ENCODE peak calls at places on chromosomes 16 and 17, in nine cellular contexts. T is colonic mucosa, K is mucosa of descending colon, M is heart left ventricle, I is neural progenitor cell, P is psoas muscle, F is body of pancreas, L is thoracic aorta, V is prostate gland. Z is an unnamed sample.

GRCh38 chr17:79831367-79832210 is 7.7 kb downstream of the CBX4 start:
- DNase-seq in M (peak; percentile 82), L (no peak), K (peak; percentile 71), T (peak; percentile 61), V (peak; percentile 73), F (peak; percentile 95), P (peak; percentile 68), I (peak; percentile 69), Z (peak; percentile 84)

GRCh38 chr17:62998665-62999393 is 32.8 kb downstream of the TANC2 start:
- DNase-seq in L (no peak), P (no peak), M (no peak), T (no peak), K (no peak), V (no peak), F (no peak), I (no peak), Z (no peak)

GRCh38 chr17:14052886-14053615 is 16.3 kb upstream of the COX10 start:
- DNase-seq in M (no peak), P (no peak), T (no peak), L (no peak), V (peak; percentile 30), I (no peak), K (no peak), F (no peak), Z (no peak)

GRCh38 chr17:32859857-32860525 is 16.9 kb downstream of the MYO1D start:
- DNase-seq in V (no peak), P (no peak), I (no peak), M (no peak), L (no peak), T (no peak), F (no peak), K (no peak), Z (no peak)

GRCh38 chr16:53504161-53504663 is 1.2 kb upstream of the AKTIP start:
- DNase-seq in V (peak; percentile 33), L (peak; percentile 47), I (peak; percentile 42), F (peak; percentile 65), M (peak; percentile 80), P (peak; percentile 49), T (peak; percentile 53), K (peak; percentile 64), Z (no peak)

GRCh38 chr16:799111-799947 is 1.2 kb downstream of the GNG13 start:
- DNase-seq in I (no peak), F (no peak), M (no peak), P (no peak), T (no peak), K (no peak), V (no peak), L (no peak), Z (no peak)

GRCh38 chr17:61305024-61305423 is 94.6 kb upstream of the TBX2 start:
- DNase-seq in K (no peak), P (no peak), I (no peak), L (no peak), T (no peak), M (no peak), F (no peak), V (no peak), Z (no peak)

GRCh38 chr17:66791337-66791736 is 43.6 kb upstream of the CACNG5 start:
- DNase-seq in L (no peak), K (no peak), V (no peak), P (no peak), M (peak; percentile 45), T (no peak), I (no peak), F (peak; percentile 34), Z (peak; percentile 78)

GRCh38 chr17:6555331-6556120 is 829 bp downstream of the PITPNM3 start:
- DNase-seq in M (no peak), T (peak; percentile 73), L (no peak), K (peak; percentile 75), I (peak; percentile 74), F (peak; percentile 38), P (no peak), V (peak; percentile 38), Z (peak; percentile 44)

GRCh38 chr17:57925361-57925990 is 29.7 kb downstream of the CUEDC1 start:
- DNase-seq in V (no peak), I (peak; percentile 47), T (no peak), L (no peak), F (no peak), K (no peak), P (no peak), M (no peak), Z (no peak)

GRCh38 chr17:559699-560378 is 154.8 kb downstream of the VPS53 start:
- DNase-seq in F (peak; percentile 14), P (peak; percentile 52), M (peak; percentile 64), K (no peak), V (no peak), I (no peak), T (no peak), L (peak; percentile 22), Z (no peak)

GRCh38 chr17:3917391-3917931 is 1.2 kb upstream of the P2RX1 start:
- DNase-seq in P (peak; percentile 43), I (no peak), L (no peak), K (peak; percentile 86), M (peak; percentile 85), T (peak; percentile 87), F (peak; percentile 54), V (no peak), Z (no peak)

GRCh38 chr16:89101303-89102034 is 7.8 kb downstream of the ACSF3 start:
- DNase-seq in L (no peak), T (no peak), V (no peak), K (no peak), F (no peak), I (no peak), P (no peak), M (peak; percentile 20), Z (no peak)

GRCh38 chr16:89100601-89101302 is 7.1 kb downstream of the ACSF3 start:
- DNase-seq in T (no peak), M (no peak), V (no peak), P (no peak), K (no peak), F (no peak), I (no peak), L (no peak), Z (peak; percentile 65)

GRCh38 chr16:89103156-89103555 is 9.5 kb downstream of the ACSF3 start:
- DNase-seq in F (no peak), T (peak; percentile 87), M (no peak), V (no peak), K (peak; percentile 83), L (no peak), I (no peak), P (no peak), Z (no peak)

GRCh38 chr16:89102777-89103073 is 9.1 kb downstream of the ACSF3 start:
- DNase-seq in M (no peak), F (no peak), L (no peak), V (no peak), T (peak; percentile 50), P (no peak), K (no peak), I (no peak), Z (no peak)

GRCh38 chr16:89102035-89102776 is 8.6 kb downstream of the ACSF3 start:
- DNase-seq in P (no peak), I (no peak), T (peak; percentile 79), V (no peak), K (peak; percentile 80), F (no peak), L (no peak), M (no peak), Z (peak; percentile 58)
- H3K4me3 ChIP-seq in P (no peak overlapping the region), I (no peak overlapping the region), T (peak overlapping the region; percentile 20), V (no peak overlapping the region), K (no peak overlapping the region), F (no peak overlapping the region), L (no peak overlapping the region), M (no peak overlapping the region), Z (no peak overlapping the region)

DNA sequence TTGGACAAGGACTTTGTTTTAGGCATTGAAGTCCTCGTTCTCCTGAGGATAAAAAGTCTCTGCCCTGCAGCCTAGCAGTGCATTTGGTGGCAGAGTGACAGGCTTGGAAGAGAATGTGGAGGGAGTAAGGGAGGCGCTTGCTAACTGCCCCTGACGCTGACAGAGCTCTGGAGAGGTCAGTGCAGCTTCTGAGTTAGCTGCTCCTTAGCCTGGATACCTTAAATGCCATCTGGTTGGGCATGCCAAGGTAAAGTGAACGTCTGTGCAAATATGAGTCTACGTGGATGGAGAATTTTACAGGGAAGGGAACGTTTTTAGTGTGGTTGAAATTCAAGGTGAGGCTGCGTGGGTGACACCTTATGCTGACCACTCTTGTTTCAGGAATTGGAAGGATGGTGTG is 44.4 kb downstream of the SEC14L1 start:
- DNase-seq in F (no peak), P (no peak), L (no peak), M (no peak), V (no peak), T (no peak), K (no peak), I (peak; percentile 29), Z (no peak)
- H3K4me1 ChIP-seq in F (peaks cover 28% of the 10 kb centered on the region), P (peaks cover 82% of the 10 kb centered on the region), L (peaks cover 38% of the 10 kb centered on the region), M (peaks cover 83% of the 10 kb centered on the region), V (peaks cover 6% of the 10 kb centered on the region), T (no peaks in the 10 kb centered on the region), K (no peaks in the 10 kb centered on the region), I (peaks cover 46% of the 10 kb centered on the region), Z (peaks cover 19% of the 10 kb centered on the region)

GRCh38 chr17:17256316-17256715 is 19.3 kb upstream of the FLCN start:
- DNase-seq in V (no peak), L (no peak), T (no peak), I (no peak), K (no peak), F (no peak), M (no peak), P (no peak), Z (no peak)

GRCh38 chr17:17252149-17252810 is 15.3 kb upstream of the FLCN start:
- DNase-seq in F (no peak), V (no peak), P (no peak), K (no peak), L (no peak), I (no peak), M (no peak), T (no peak), Z (no peak)

GRCh38 chr17:17253445-17253844 is 16.5 kb upstream of the FLCN start:
- DNase-seq in I (no peak), L (no peak), T (no peak), P (no peak), K (no peak), M (no peak), V (no peak), F (no peak), Z (no peak)

GRCh38 chr17:17258011-17258410 is 21.0 kb upstream of the FLCN start:
- DNase-seq in T (no peak), I (no peak), M (no peak), L (no peak), F (no peak), P (no peak), V (no peak), K (no peak), Z (no peak)

DNA sequence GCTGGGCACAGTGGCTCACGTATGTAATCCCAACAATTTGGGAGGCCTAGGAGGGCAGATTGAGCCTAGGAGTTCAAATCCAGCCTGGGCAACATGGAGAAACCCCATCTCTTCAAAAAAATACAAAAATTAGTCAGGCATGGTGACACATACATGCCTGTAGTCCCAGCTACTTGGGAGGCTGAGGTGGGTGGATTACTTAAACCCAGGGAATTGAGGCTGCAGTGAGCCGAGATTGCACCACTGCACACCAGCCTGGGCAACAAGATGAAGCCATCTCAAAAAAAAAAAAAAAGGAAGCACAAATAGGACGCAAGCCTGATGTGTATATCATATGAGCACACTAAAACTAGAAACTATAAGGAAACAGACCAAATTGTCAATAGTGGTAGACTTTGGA is 17.1 kb upstream of the FLCN start:
- DNase-seq in M (no peak), P (no peak), L (no peak), F (no peak), K (no peak), V (no peak), I (no peak), T (no peak), Z (no peak)
- TF ChIP-seq CTCF in M (no peak), P (no peak), L (no peak), F (no peak), K (no peak), V (no peak), I (no peak), T (no peak), Z (no peak)

GRCh38 chr16:84607694-84608093 is 10.2 kb downstream of the COTL1 start:
- DNase-seq in P (no peak), F (no peak), M (no peak), K (no peak), T (peak; percentile 46), L (no peak), I (no peak), V (no peak), Z (no peak)
- H3K4me3 ChIP-seq in P (no peak overlapping the region), F (no peak overlapping the region), M (no peak overlapping the region), K (no peak overlapping the region), T (no peak overlapping the region), L (no peak overlapping the region), I (no peak overlapping the region), V (no peak overlapping the region), Z (no peak overlapping the region)